ENCODE peak calls at places on chromosomes 4 and X, in nine cellular contexts. F is SK-N-SH; Y is substantia nigra; K is heart left ventricle; L is AG04450; B is left ventricle myocardium inferior; O is HL-60; Z is CD4-positive, CD25-positive, alpha-beta regulatory T cell; P is astrocyte. D is an unnamed sample.
A peak's percentile ranks its signal among the peaks of the same experiment; 100 is the strongest.

GRCh38 chr4:152605641-152606304 is 69.9 kb upstream of the FBXW7 start:
- DNase-seq in L (no peak), K (no peak), Y (no peak), O (no peak), P (peak; percentile 78), F (peak; percentile 30), B (no peak), Z (no peak), D (no peak)

GRCh38 chr4:102008711-102009110 is 218.2 kb downstream of the BANK1 start:
- DNase-seq in F (no peak), P (no peak), O (no peak), Z (no peak), K (no peak), Y (no peak), L (no peak), B (no peak), D (no peak)

GRCh38 chr4:167779864-167780263 is 312.5 kb upstream of the ANXA10 start:
- DNase-seq in P (no peak), B (no peak), Y (no peak), Z (no peak), L (no peak), O (no peak), K (no peak), F (no peak), D (no peak)

GRCh38 chr4:142452132-142452855 is 393.8 kb downstream of the INPP4B start:
- DNase-seq in Y (no peak), K (no peak), B (no peak), L (no peak), Z (no peak), O (no peak), F (no peak), P (peak; percentile 53), D (no peak)

GRCh38 chr4:7031526-7032449 is 11.4 kb upstream of the TADA2B start:
- DNase-seq in P (no peak), F (no peak), O (no peak), Y (no peak), Z (no peak), B (no peak), K (no peak), L (no peak), D (no peak)

GRCh38 chrX:7117587-7117986 is 29.9 kb upstream of the STS start:
- DNase-seq in P (no peak), F (no peak), B (no peak), Y (no peak), O (no peak), Z (no peak), K (no peak), L (no peak), D (no peak)

GRCh38 chr4:142202404-142203332 is 566.3 kb downstream of the IL15 start:
- DNase-seq in P (no peak), Z (no peak), Y (no peak), F (no peak), B (no peak), L (no peak), O (no peak), K (no peak), D (no peak)

GRCh38 chr4:188005561-188005960 is 10.0 kb downstream of the ZFP42 start:
- DNase-seq in L (no peak), Z (no peak), F (no peak), B (no peak), Y (no peak), O (peak; percentile 13), P (no peak), K (no peak), D (no peak)

GRCh38 chr4:85368932-85369331 is 106.0 kb upstream of the ARHGAP24 start:
- DNase-seq in L (no peak), O (no peak), Z (no peak), K (no peak), F (no peak), B (no peak), P (no peak), Y (no peak), D (no peak)

GRCh38 chr4:41216294-41217019 is 2.1 kb upstream of the APBB2 start:
- DNase-seq in O (peak; percentile 25), Z (no peak), P (peak; percentile 60), L (no peak), Y (peak; percentile 7), F (peak; percentile 91), K (peak; percentile 68), B (peak; percentile 61), D (no peak)

GRCh38 chrX:100928660-100929613 is at the start of gene XKRX:
- DNase-seq in Y (no peak), Z (peak; percentile 5), F (peak; percentile 53), L (no peak), B (peak; percentile 20), O (no peak), P (peak; percentile 3), K (peak; percentile 10), D (no peak)

GRCh38 chrX:55279832-55280231 is 15.1 kb upstream of the PAGE3 start:
- DNase-seq in Y (no peak), B (no peak), O (no peak), F (no peak), P (no peak), K (no peak), Z (no peak), L (no peak), D (no peak)

GRCh38 chrX:103442536-103442901 is 66.2 kb downstream of the BEX3 start:
- DNase-seq in B (no peak), O (no peak), L (peak; percentile 24), K (no peak), Z (no peak), F (no peak), P (peak; percentile 69), Y (no peak), D (peak; percentile 41)

GRCh38 chr4:189206953-189207352 is 733.7 kb upstream of the FRG1 start:
- DNase-seq in O (no peak), Z (no peak), K (no peak), L (no peak), B (no peak), P (no peak), F (peak; percentile 51), Y (no peak), D (no peak)

DNA sequence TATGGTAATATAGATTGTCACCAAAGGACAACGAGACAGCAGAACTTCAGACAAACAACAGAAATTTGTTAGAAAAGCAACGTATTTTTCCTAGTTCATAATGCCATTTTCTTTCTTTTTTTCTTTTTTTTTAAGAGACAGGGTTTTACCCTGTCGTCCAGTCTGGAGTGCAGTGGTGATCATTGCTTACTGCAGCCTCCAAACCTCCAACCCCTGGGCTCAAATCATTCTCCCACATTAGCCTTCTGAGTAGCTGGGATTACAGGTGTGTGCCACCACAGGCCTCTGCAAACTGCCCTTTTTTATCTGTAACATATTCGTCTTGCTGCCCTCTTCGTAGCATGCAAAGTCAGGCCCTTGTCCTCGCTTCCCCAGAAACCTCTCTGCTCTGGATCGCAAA is 116.5 kb upstream of the PDLIM3 start:
- DNase-seq in Y (no peak), B (no peak), L (no peak), Z (no peak), K (no peak), F (no peak), O (no peak), P (no peak), D (no peak)
- H3K27ac ChIP-seq in Y (no peak overlapping the region), B (peak overlapping the region; percentile 86), L (no peak overlapping the region), Z (no peak overlapping the region), K (peak overlapping the region; percentile 5), F (no peak overlapping the region), O (no peak overlapping the region), P (no peak overlapping the region), D (no peak overlapping the region)

GRCh38 chrX:41616255-41616654 is 72.5 kb upstream of the GPR34 start:
- DNase-seq in B (no peak), Z (no peak), F (no peak), K (no peak), O (no peak), L (no peak), P (no peak), Y (no peak), D (no peak)

GRCh38 chrX:41619221-41619620 is 69.6 kb upstream of the GPR34 start:
- DNase-seq in B (no peak), O (no peak), Z (no peak), Y (no peak), K (no peak), P (no peak), F (no peak), L (no peak), D (no peak)

GRCh38 chrX:41616935-41617334 is 71.8 kb upstream of the GPR34 start:
- DNase-seq in K (no peak), Z (no peak), Y (no peak), P (no peak), F (peak; percentile 11), L (no peak), B (no peak), O (no peak), D (no peak)

GRCh38 chrX:41621236-41621651 is 67.5 kb upstream of the GPR34 start:
- DNase-seq in Z (no peak), Y (no peak), K (no peak), O (no peak), B (no peak), P (peak; percentile 48), L (no peak), F (peak; percentile 40), D (no peak)
- H3K27ac ChIP-seq in Z (no peak overlapping the region), Y (no peak overlapping the region), K (no peak overlapping the region), O (no peak overlapping the region), B (no peak overlapping the region), P (peak overlapping the region; percentile 26), L (no peak overlapping the region), F (no peak overlapping the region), D (no peak overlapping the region)

DNA sequence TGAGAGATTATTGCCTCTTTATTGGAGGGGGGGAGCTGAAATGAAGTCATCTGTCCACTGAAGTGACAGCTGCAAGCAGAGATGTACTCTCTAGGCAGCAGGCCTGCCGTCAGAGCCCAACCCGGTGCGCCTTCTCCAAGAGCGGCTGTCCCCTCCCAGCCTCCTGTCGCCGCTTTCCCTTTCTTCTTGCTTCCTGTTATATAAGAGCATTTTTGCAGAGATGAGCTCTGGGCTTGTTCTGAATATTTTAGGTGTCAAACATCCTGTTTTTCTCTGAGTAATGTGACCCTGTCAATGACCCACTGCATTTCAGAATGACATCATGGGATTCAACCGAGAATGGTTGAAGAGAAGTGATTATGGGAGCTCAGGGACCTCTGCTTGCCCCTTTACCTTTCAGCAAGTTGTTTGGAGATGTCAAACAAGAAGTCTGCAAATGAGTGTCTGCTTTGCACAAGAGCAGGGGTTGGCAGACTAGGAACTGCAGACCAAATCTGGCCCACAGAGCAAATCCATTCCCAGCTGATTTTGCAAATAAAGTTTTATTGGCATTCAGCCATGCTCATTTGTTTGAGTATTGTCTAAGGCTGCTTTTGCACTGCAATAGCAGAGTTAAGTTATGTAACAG is 79.9 kb downstream of the SLC9A6 start:
- DNase-seq in P (peak; percentile 57), O (peak; percentile 41), F (no peak), Y (no peak), K (peak; percentile 70), B (peak; percentile 59), L (no peak), Z (peak; percentile 1), D (no peak)
- H3K27ac ChIP-seq in P (peak overlapping the region; percentile 40), O (peak overlapping the region; percentile 61), F (no peak overlapping the region), Y (no peak overlapping the region), K (peak overlapping the region; percentile 19), B (peak overlapping the region; percentile 67), L (no peak overlapping the region), Z (peak overlapping the region; percentile 15), D (no peak overlapping the region)

GRCh38 chr4:19540859-19541258 is 710.8 kb upstream of the SLIT2 start:
- DNase-seq in Y (no peak), O (no peak), B (no peak), L (no peak), F (no peak), Z (no peak), P (no peak), K (no peak), D (no peak)

DNA sequence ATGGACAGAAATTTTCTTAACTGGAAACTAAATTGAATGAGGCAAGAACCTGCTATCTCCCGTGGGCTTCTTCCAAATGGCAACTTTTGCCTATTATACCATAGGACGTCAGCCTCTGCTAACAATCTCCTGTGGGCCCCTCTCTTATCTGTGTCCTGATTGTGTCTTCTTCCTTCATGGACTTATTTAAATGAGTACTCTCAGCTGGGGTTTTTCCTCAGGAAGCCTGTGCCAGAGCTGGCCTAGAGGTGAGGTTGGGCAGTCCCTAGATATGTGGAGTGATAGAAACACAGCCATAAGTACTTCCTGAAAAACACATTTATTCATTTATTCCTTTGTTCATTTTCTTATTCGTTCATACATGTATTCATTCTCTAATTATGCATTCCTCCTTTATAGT is 712.5 kb upstream of the SLIT2 start:
- DNase-seq in L (no peak), Y (no peak), B (no peak), Z (no peak), K (no peak), P (no peak), O (no peak), F (no peak), D (no peak)
- H3K27ac ChIP-seq in L (no peak overlapping the region), Y (no peak overlapping the region), B (no peak overlapping the region), Z (no peak overlapping the region), K (no peak overlapping the region), P (no peak overlapping the region), O (no peak overlapping the region), F (no peak overlapping the region), D (no peak overlapping the region)

D was measured in epithelial cell of prostate.